ENCODE peak calls at places on chromosome 14, in nine cellular contexts. N is fibroblast of mammary gland, A is stomach, M is tibial nerve, O is astrocyte of the spinal cord, C is AG04450, Q is GM06990, J is osteoblast, L is fibroblast of pulmonary artery. W is an unnamed sample.

GRCh38 chr14:95577067-95577800 is 42.4 kb downstream of the GLRX5 start:
- DNase-seq in N (no peak), A (no peak), M (no peak), O (no peak), C (no peak), Q (peak; percentile 33), J (no peak), L (no peak), W (no peak)

GRCh38 chr14:103629503-103630121 is 601 bp downstream of the KLC1 start:
- DNase-seq in N (no peak), A (peak; percentile 55), M (no peak), O (no peak), C (no peak), Q (peak; percentile 56), J (peak; percentile 90), L (no peak), W (no peak)

GRCh38 chr14:53368714-53369191 is 215.6 kb upstream of the DDHD1 start:
- DNase-seq in N (peak; percentile 94), A (no peak), M (no peak), O (peak; percentile 80), C (peak; percentile 63), Q (peak; percentile 15), J (peak; percentile 58), L (peak; percentile 56), W (no peak)

GRCh38 chr14:47278233-47278842 is 397.1 kb downstream of the MDGA2 start:
- DNase-seq in N (peak; percentile 40), A (peak; percentile 43), M (no peak), O (peak; percentile 28), C (no peak), Q (no peak), J (no peak), L (peak; percentile 36), W (no peak)

GRCh38 chr14:36646664-36647416 is 14.8 kb upstream of the PAX9 start:
- DNase-seq in N (no peak), A (no peak), M (no peak), O (no peak), C (no peak), Q (no peak), J (peak; percentile 87), L (no peak), W (no peak)

GRCh38 chr14:35858521-35859209 is 32.5 kb downstream of the BRMS1L start:
- DNase-seq in N (peak; percentile 76), A (no peak), M (no peak), O (peak; percentile 19), C (no peak), Q (no peak), J (peak; percentile 62), L (peak; percentile 53), W (no peak)

GRCh38 chr14:55433880-55434804 is 6.3 kb downstream of the TBPL2 start:
- DNase-seq in N (no peak), A (no peak), M (no peak), O (no peak), C (no peak), Q (no peak), J (no peak), L (no peak), W (no peak)

GRCh38 chr14:41950428-41950827 is 343.8 kb downstream of the LRFN5 start:
- DNase-seq in N (no peak), A (no peak), M (no peak), O (peak; percentile 1), C (no peak), Q (no peak), J (no peak), L (no peak), W (no peak)

GRCh38 chr14:72315720-72316119 is 383.5 kb downstream of the RGS6 start:
- DNase-seq in N (peak; percentile 2), A (no peak), M (no peak), O (no peak), C (no peak), Q (no peak), J (no peak), L (no peak), W (no peak)

GRCh38 chr14:60184597-60185555 is 19.7 kb upstream of the DHRS7 start:
- DNase-seq in N (peak; percentile 23), A (no peak), M (no peak), O (no peak), C (no peak), Q (no peak), J (no peak), L (no peak), W (no peak)

GRCh38 chr14:54570651-54571415 is 3.9 kb downstream of the SAMD4A start:
- DNase-seq in N (peak; percentile 92), A (no peak), M (no peak), O (peak; percentile 79), C (peak; percentile 74), Q (no peak), J (peak; percentile 82), L (peak; percentile 82), W (no peak)

GRCh38 chr14:85159726-85160125 is 370.2 kb upstream of the FLRT2 start:
- DNase-seq in N (no peak), A (no peak), M (no peak), O (peak; percentile 11), C (no peak), Q (no peak), J (no peak), L (no peak), W (no peak)

GRCh38 chr14:105529506-105530445 is 3.4 kb downstream of the TMEM121 start:
- DNase-seq in N (no peak), A (peak; percentile 50), M (no peak), O (no peak), C (no peak), Q (no peak), J (peak; percentile 78), L (no peak), W (no peak)
- H3K4me3 ChIP-seq in N (no peak overlapping the region), A (peak overlapping the region; percentile 56), M (peak overlapping the region; percentile 59), O (no peak overlapping the region), C (no peak overlapping the region), Q (no peak overlapping the region), J (no peak overlapping the region), L (no peak overlapping the region), W (no peak overlapping the region)

DNA sequence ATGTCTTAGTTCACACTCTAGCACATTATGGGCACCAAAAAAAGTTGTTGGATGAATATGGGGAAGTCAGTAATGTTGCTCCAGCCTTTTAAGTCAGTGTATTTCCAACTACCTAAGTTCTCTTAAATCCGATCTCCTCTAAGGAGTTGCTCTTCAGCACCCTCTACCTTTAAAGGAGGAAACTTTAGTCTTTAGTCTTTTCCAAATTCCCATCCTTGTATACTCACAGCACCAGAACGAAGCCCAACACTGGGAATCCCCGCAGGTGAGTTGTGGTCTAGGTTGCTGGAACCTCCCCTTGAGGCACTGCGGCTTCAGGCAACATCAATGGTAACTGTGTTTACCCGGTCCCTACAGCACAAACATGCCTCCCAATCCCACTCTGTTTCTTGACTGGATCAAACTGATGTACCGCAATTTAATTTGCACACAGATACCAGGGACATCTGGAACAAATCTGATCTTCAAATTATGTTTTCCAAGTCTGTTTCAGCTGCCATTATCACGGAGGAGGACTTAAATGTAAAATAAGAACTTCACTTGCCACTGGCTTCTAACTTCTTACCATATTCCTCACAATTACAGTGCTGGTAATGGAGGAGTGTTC is 179.0 kb downstream of the FOXN3 start:
- DNase-seq in N (peak; percentile 29), A (no peak), M (no peak), O (peak; percentile 38), C (no peak), Q (no peak), J (no peak), L (peak; percentile 30), W (no peak)
- TF ChIP-seq CTCF in N (peak; percentile 46), A (no peak), M (no peak), O (peak; percentile 46), C (peak; percentile 45), Q (no peak), J (peak; percentile 58), L (peak; percentile 50), W (peak; percentile 33)

GRCh38 chr14:104865069-104865630 is at the start of gene CEP170B:
- DNase-seq in N (peak; percentile 14), A (peak; percentile 68), M (no peak), O (no peak), C (no peak), Q (peak; percentile 22), J (peak; percentile 99), L (peak; percentile 23), W (no peak)
- H3K4me3 ChIP-seq in N (peak within 1 kb of the TSS; percentile 71), A (peak within 1 kb of the TSS; percentile 79), M (peak within 1 kb of the TSS; percentile 51), O (peak within 1 kb of the TSS; percentile 63), C (peak within 1 kb of the TSS; percentile 77), Q (peak within 1 kb of the TSS; percentile 28), J (peak within 1 kb of the TSS; percentile 87), L (peak within 1 kb of the TSS; percentile 69), W (peak within 1 kb of the TSS; percentile 70)

DNA sequence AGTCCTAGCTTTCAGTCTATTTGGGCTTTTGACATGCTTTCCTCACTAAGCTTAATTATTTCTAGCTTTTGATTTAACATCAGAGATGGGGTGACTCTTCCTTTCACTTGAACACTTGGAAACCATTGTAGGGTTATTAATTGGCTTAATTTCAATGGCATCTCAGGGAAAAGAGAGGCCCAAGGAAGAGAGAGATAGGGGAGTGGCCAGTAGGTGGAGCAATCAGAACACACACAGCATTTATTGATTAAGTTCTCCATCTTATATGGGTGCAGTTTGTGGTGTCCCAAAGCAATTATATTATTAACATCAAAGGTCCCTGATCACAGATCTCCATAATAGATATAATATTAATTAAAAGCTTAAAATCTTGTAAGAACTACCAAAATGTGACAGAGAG is 1466.1 kb upstream of the SEL1L start:
- DNase-seq in N (peak; percentile 4), A (no peak), M (no peak), O (no peak), C (peak; percentile 10), Q (no peak), J (no peak), L (no peak), W (no peak)
- TF ChIP-seq CTCF in N (peak; percentile 12), A (no peak), M (peak; percentile 8), O (peak; percentile 22), C (peak; percentile 69), Q (no peak), J (no peak), L (no peak), W (no peak)

DNA sequence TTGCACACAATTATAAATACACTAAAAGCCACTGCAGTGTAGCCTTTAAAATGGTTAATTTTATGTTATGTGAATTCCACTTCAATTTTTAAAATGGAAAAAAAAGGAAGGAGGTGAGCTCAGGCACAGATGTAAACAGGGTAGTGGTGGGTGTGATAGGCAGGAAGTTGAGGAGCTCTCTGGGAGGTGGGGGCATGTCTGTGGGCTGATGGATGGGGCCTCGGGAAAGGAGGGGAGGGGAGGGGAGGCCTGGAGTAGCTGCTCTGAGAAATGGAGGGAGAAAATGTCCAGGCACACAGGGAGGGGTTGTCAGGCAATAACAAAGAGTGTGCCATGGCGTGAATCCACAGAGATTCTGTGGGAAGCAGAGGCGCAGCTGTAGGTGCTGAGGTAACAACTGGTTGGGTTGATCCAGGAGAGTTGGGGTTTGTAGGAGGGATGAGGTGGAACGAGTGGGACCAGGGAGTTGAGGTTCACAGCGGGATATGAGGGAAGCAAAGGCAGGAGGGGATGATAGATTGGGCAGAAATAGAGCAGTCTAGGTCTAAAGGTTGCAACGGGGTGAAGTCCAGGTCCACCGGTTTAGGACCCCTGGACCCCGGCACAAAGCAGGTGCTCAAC is 57.2 kb downstream of the LTBP2 start:
- DNase-seq in N (no peak), A (no peak), M (no peak), O (no peak), C (no peak), Q (no peak), J (peak; percentile 13), L (no peak), W (no peak)
- H3K4me3 ChIP-seq in N (no peak overlapping the region), A (no peak overlapping the region), M (no peak overlapping the region), O (no peak overlapping the region), C (no peak overlapping the region), Q (no peak overlapping the region), J (no peak overlapping the region), L (no peak overlapping the region), W (no peak overlapping the region)